ENCODE peak calls at places on chromosome 11, in ten cellular contexts. X is NCI-H1694 treated with DMSO at 0.1 percent for 48 hours; T is activated T-helper 2 cell treated with anti-CD3 and anti-CD28 coated beads, Interferon-gamma antibody, Interleukin-2, Interleukin-4, amounts not matched to agents 10 μg/mL and 5 μg/mL and 100 μg/mL, durations not matched to agents 14 hours and 24 hours and 36 hours; W is natural killer cell; O is RWPE1; I is bronchial epithelial cell; Y is ovary; A is AG10803; R is tibial nerve; P is kidney glomerular epithelial cell. U is an unnamed sample.

GRCh38 chr11:61092280-61092766 is 10.0 kb upstream of the CD5 start:
- DNase-seq in X (no peak), O (no peak), W (no peak), T (peak), P (no peak), R (no peak), I (no peak), Y (no peak), A (no peak), U (no peak)

GRCh38 chr11:104152941-104153340 is 11.0 kb downstream of the PDGFD start:
- DNase-seq in X (no peak), I (no peak), W (no peak), A (no peak), P (no peak), Y (no peak), T (no peak), R (no peak), O (no peak), U (no peak)

GRCh38 chr11:126308271-126308671 is 4.4 kb downstream of the DCPS start:
- DNase-seq in R (no peak), O (no peak), P (no peak), A (no peak), Y (no peak), T (no peak), X (no peak), I (no peak), W (no peak), U (no peak)

GRCh38 chr11:75969626-75970308 is 154.8 kb downstream of the UVRAG start:
- DNase-seq in T (no peak), X (no peak), W (no peak), R (no peak), P (no peak), O (no peak), Y (no peak), A (peak), I (no peak), U (peak)

GRCh38 chr11:102762414-102762813 is 18.0 kb downstream of the MMP10 start:
- DNase-seq in Y (no peak), X (no peak), O (peak), A (peak), P (peak), T (no peak), I (peak), R (no peak), W (no peak), U (peak)

GRCh38 chr11:3855808-3856491 is 486 bp downstream of the STIM1 start:
- DNase-seq in T (no peak), R (no peak), I (no peak), W (peak), A (peak), O (no peak), Y (peak), P (no peak), X (no peak), U (no peak)

GRCh38 chr11:2260491-2261364 is 9.7 kb downstream of the ASCL2 start:
- DNase-seq in W (no peak), I (no peak), T (peak), X (no peak), A (no peak), Y (peak), O (no peak), P (no peak), R (no peak), U (no peak)

GRCh38 chr11:22431074-22431473 is 92.9 kb downstream of the SLC17A6 start:
- DNase-seq in Y (no peak), W (no peak), T (no peak), I (no peak), O (no peak), P (no peak), X (no peak), R (no peak), A (no peak), U (no peak)

GRCh38 chr11:819943-820649 is 1.4 kb downstream of the PNPLA2 start:
- DNase-seq in O (peak), P (no peak), T (peak), W (peak), I (peak), A (peak), Y (peak), R (peak), X (no peak), U (no peak)

U was measured in fibroblast of mammary gland.